ENCODE peak calls at places on chromosomes 4 and X, in seven cellular contexts. T is AG04450; P is activated CD8-positive, alpha-beta memory T cell treated with anti-CD3 and anti-CD28 coated beads, Interleukin-2, amount 10 ng/mL, durations not matched to agents 7 days and 5 days; Q is LoVo; D is GM06990; M is activated T-cell treated with anti-CD3 and anti-CD28 coated beads, Interleukin-2, amount 50 U/mL, for 24 hours; L is ELR. V is an unnamed sample.

GRCh38 chr4:174714393-174715211 is 114.4 kb downstream of the GLRA3 start:
- DNase-seq in T (peak; percentile 3), P (no peak), Q (peak; percentile 64), D (no peak), M (no peak), L (peak; percentile 54), V (no peak)

GRCh38 chr4:16573181-16573580 is 325.3 kb downstream of the LDB2 start:
- DNase-seq in T (no peak), P (no peak), Q (no peak), D (no peak), M (no peak), L (peak; percentile 29), V (no peak)

GRCh38 chrX:14865201-14865600 is 7.7 kb downstream of the FANCB start:
- DNase-seq in T (no peak), P (no peak), Q (no peak), D (no peak), M (no peak), L (peak; percentile 8), V (no peak)

GRCh38 chr4:27397886-27398285 is 537.2 kb downstream of the STIM2 start:
- DNase-seq in T (no peak), P (no peak), Q (no peak), D (no peak), M (no peak), L (peak; percentile 88), V (no peak)

GRCh38 chr4:7398104-7398423 is 36.7 kb downstream of the PSAPL1 start:
- DNase-seq in T (peak; percentile 15), P (peak; percentile 36), Q (no peak), D (no peak), M (no peak), L (peak; percentile 31), V (no peak)

GRCh38 chrX:86171366-86171765 is 23.1 kb downstream of the DACH2 start:
- DNase-seq in T (no peak), P (no peak), Q (no peak), D (no peak), M (no peak), L (peak; percentile 9), V (no peak)

GRCh38 chr4:14994242-14994641 is 8.0 kb upstream of the CPEB2 start:
- DNase-seq in T (no peak), P (no peak), Q (peak; percentile 3), D (no peak), M (no peak), L (peak; percentile 66), V (no peak)

GRCh38 chr4:61541474-61541873 is 341.3 kb downstream of the ADGRL3 start:
- DNase-seq in T (no peak), P (no peak), Q (peak; percentile 11), D (no peak), M (no peak), L (no peak), V (no peak)

GRCh38 chr4:21011106-21011505 is 310.8 kb downstream of the PACRGL start:
- DNase-seq in T (no peak), P (no peak), Q (no peak), D (no peak), M (no peak), L (no peak), V (no peak)

GRCh38 chr4:185421366-185422124 is 4.2 kb downstream of the UFSP2 start:
- DNase-seq in T (peak; percentile 21), P (no peak), Q (no peak), D (no peak), M (no peak), L (no peak), V (no peak)

V was measured in CD4-positive, alpha-beta T cell.